ENCODE peak calls at places on chromosomes 16 and 17, in eight cellular contexts. Y is stimulated activated naive B cell treated with anti-CD40 and anti-IgM and Interleukin-4, amounts not matched to agents 10 μg/mL and 1 μg/mL and 100 μg/mL, for 72 hours; L is A172; A is stimulated activated CD8-positive, alpha-beta memory T cell treated with anti-CD3 and anti-CD28 coated beads, Interleukin-2, amount 100 ng/mL, for 1 hour; H is H54; R is stimulated activated CD4-positive, alpha-beta T cell treated with anti-CD3 and anti-CD28 coated beads, Interleukin-12 subunit alpha, Interleukin-12 subunit beta, amount 100 ng/mL, for 4 hours; U is iPS DF 6.9; O is retina. G is an unnamed sample.

GRCh38 chr17:8964801-8965393 is 610 bp downstream of the PIK3R5 start:
- DNase-seq in H (no peak), U (no peak), O (peak), Y (peak), R (no peak), A (no peak), L (no peak), G (peak)

GRCh38 chr17:75081611-75082540 is 5.9 kb upstream of the SLC16A5 start:
- DNase-seq in Y (no peak), H (no peak), L (no peak), R (no peak), O (no peak), U (no peak), A (no peak), G (no peak)

GRCh38 chr16:82524939-82525338 is 101.8 kb upstream of the CDH13 start:
- DNase-seq in U (no peak), L (no peak), H (no peak), R (no peak), Y (no peak), A (no peak), O (no peak), G (no peak)

GRCh38 chr17:21132428-21132827 is 5.7 kb downstream of the DHRS7B start:
- DNase-seq in A (no peak), O (no peak), R (no peak), L (no peak), H (no peak), U (no peak), Y (no peak), G (no peak)

GRCh38 chr16:80903616-80904015 is 99.2 kb upstream of the CDYL2 start:
- DNase-seq in L (no peak), H (no peak), U (no peak), A (no peak), Y (no peak), O (no peak), R (no peak), G (no peak)

GRCh38 chr16:1691276-1691675 is 13.2 kb downstream of the JPT2 start:
- DNase-seq in H (no peak), A (no peak), L (peak), U (no peak), O (no peak), Y (no peak), R (no peak), G (no peak)

GRCh38 chr17:4690745-4691144 is 13.2 kb downstream of the PELP1 start:
- DNase-seq in R (no peak), O (no peak), L (no peak), A (no peak), U (no peak), H (no peak), Y (no peak), G (no peak)

GRCh38 chr17:57350266-57350665 is 93.9 kb downstream of the MSI2 start:
- DNase-seq in Y (no peak), U (no peak), R (no peak), H (no peak), L (no peak), A (no peak), O (no peak), G (no peak)

GRCh38 chr16:82259731-82260130 is 89.7 kb upstream of the MPHOSPH6 start:
- DNase-seq in Y (no peak), R (no peak), L (no peak), U (no peak), O (no peak), H (no peak), A (no peak), G (no peak)

GRCh38 chr17:7922499-7923289 is 6.6 kb upstream of the RNF227 start:
- DNase-seq in A (peak), R (peak), H (no peak), L (no peak), O (peak), Y (peak), U (no peak), G (peak)

GRCh38 chr17:61249649-61250301 is 149.9 kb upstream of the TBX2 start:
- DNase-seq in U (no peak), L (no peak), R (no peak), O (no peak), H (no peak), A (no peak), Y (no peak), G (no peak)

GRCh38 chr16:86581458-86581857 is 3.1 kb downstream of the FOXL1 start:
- DNase-seq in H (no peak), Y (no peak), O (no peak), A (no peak), R (no peak), U (no peak), L (no peak), G (no peak)

GRCh38 chr17:68288375-68288774 is 2.6 kb downstream of the SLC16A6 start:
- DNase-seq in Y (peak), H (peak), U (no peak), L (peak), A (no peak), O (no peak), R (no peak), G (no peak)

GRCh38 chr17:74631468-74632195 is 8.1 kb upstream of the CD300E start:
- DNase-seq in R (no peak), A (no peak), O (no peak), H (no peak), U (no peak), L (peak), Y (peak), G (no peak)

GRCh38 chr16:2774161-2774891 is 2.8 kb downstream of the ELOB start:
- DNase-seq in R (no peak), U (no peak), H (no peak), L (no peak), A (no peak), Y (no peak), O (no peak), G (no peak)

GRCh38 chr17:80082403-80083135 is 18.8 kb upstream of the GAA start:
- DNase-seq in L (peak), U (no peak), H (peak), R (peak), O (peak), Y (peak), A (peak), G (peak)

GRCh38 chr17:75504347-75505151 is 10.8 kb downstream of the CASKIN2 start:
- DNase-seq in R (no peak), U (no peak), Y (peak), L (no peak), H (peak), O (no peak), A (peak), G (peak)

GRCh38 chr16:525123-525519 is 2.4 kb upstream of the CAPN15 start:
- DNase-seq in L (no peak), A (no peak), O (no peak), R (no peak), U (no peak), H (no peak), Y (no peak), G (no peak)

GRCh38 chr17:258045-258734 is 76.7 kb upstream of the DOC2B start:
- DNase-seq in L (no peak), A (no peak), U (no peak), O (no peak), H (no peak), R (no peak), Y (no peak), G (no peak)

GRCh38 chr17:46770818-46771600 is 47.5 kb downstream of the WNT3 start:
- DNase-seq in R (peak), A (no peak), U (no peak), H (no peak), O (peak), Y (no peak), L (peak), G (peak)

G was measured in neural progenitor cell.